ENCODE peak calls at places on chromosomes 11 and 22, in six cellular contexts. U is esophagus squamous epithelium, C is foreskin fibroblast, G is coronary artery, K is hepatocyte, X is WTC11. T is an unnamed sample.

GRCh38 chr11:121596195-121597145 is 143.7 kb upstream of the SORL1-AS1 start:
- DNase-seq in U (no peak), C (peak), G (no peak), K (no peak), X (no peak), T (no peak)

GRCh38 chr11:6414874-6415328 is 4.0 kb downstream of the APBB1 start:
- DNase-seq in U (no peak), C (no peak), G (no peak), K (no peak), X (no peak), T (no peak)

GRCh38 chr22:41517172-41518047 is 26.9 kb downstream of the POLR3H start:
- DNase-seq in U (no peak), C (peak), G (no peak), K (peak), X (peak), T (peak)

GRCh38 chr11:73317373-73317772 is 9.3 kb downstream of the ARHGEF17 start:
- DNase-seq in U (no peak), C (no peak), G (peak), K (no peak), X (no peak), T (no peak)

GRCh38 chr22:31610611-31611010 is 51.4 kb downstream of the PISD start:
- DNase-seq in U (no peak), C (no peak), G (no peak), K (no peak), X (no peak), T (no peak)

GRCh38 chr11:106218096-106218495 is 140.6 kb downstream of the AASDHPPT start:
- DNase-seq in U (no peak), C (no peak), G (no peak), K (no peak), X (no peak), T (no peak)

GRCh38 chr11:83241291-83241946 is 44.7 kb downstream of the CCDC90B start:
- DNase-seq in U (no peak), C (peak), G (no peak), K (peak), X (peak), T (peak)

GRCh38 chr22:40325315-40325714 is 21.0 kb upstream of the ADSL start:
- DNase-seq in U (no peak), C (no peak), G (no peak), K (no peak), X (no peak), T (peak)

GRCh38 chr22:49862408-49862776 is 8.7 kb downstream of the ZBED4 start:
- DNase-seq in U (no peak), C (no peak), G (no peak), K (no peak), X (no peak), T (no peak)

GRCh38 chr11:1518301-1518700 is 31.7 kb upstream of the MOB2 start:
- DNase-seq in U (no peak), C (no peak), G (no peak), K (no peak), X (no peak), T (no peak)

GRCh38 chr11:12286606-12287005 is 90.8 kb upstream of the PARVA start:
- DNase-seq in U (no peak), C (no peak), G (peak), K (no peak), X (no peak), T (no peak)

GRCh38 chr11:12288934-12289666 is 88.3 kb upstream of the PARVA start:
- DNase-seq in U (no peak), C (no peak), G (no peak), K (no peak), X (peak), T (peak)

GRCh38 chr11:12288212-12288933 is 89.0 kb upstream of the PARVA start:
- DNase-seq in U (no peak), C (peak), G (peak), K (peak), X (peak), T (peak)

GRCh38 chr11:12287009-12287373 is 90.4 kb upstream of the PARVA start:
- DNase-seq in U (no peak), C (peak), G (peak), K (peak), X (no peak), T (no peak)

DNA sequence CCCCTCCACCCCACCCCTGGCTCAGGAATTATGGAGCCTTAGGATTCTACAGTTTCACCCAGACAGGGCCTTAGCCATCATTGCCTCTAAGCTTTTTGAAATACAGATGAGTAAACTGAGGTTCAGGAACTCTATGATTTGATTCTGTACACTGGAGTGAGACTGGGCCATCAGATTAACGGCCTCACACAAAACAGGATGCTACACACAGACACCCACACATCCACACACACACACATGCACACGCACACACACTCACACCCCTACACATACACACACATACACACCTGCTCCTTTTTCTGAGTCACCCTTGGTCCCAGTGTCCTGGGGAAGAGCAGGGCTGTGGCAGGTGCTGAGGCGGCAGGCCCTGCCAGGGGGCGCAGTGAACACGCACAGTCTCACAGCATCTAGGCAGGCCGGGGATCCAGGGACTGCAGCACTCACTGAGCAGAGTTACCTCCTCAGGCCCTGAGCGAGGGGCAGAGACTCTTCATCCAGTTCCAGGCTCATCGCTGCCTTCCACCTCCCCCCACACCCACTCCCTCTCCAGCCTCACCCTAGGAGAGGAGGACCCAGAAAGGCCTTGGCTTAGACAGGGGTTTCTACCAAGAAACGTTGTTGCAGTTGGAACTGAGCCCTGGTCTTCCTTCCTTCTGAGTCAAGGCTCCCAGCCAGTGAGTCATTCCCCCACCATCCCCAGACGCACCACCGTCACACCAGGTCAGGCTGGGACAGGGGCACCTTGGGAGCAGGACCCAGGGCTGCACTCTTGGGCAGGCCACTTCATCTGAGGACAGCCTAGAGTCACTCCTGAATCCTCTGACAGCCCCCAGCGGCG is 89.8 kb upstream of the PARVA start:
- DNase-seq in U (no peak), C (peak), G (peak), K (peak), X (peak), T (peak)
- TF ChIP-seq CTCF in U (peak), C (peak), G (peak), K (peak), X (no peak), T (no peak)

GRCh38 chr11:90476442-90477007 is 253.7 kb upstream of the CHORDC1 start:
- DNase-seq in U (no peak), C (no peak), G (no peak), K (peak), X (peak), T (peak)
- TF ChIP-seq CTCF in U (peak), C (no peak), G (no peak), K (peak), X (peak), T (peak)

GRCh38 chr11:68020575-68020974 is 9.9 kb upstream of the NDUFS8 start:
- DNase-seq in U (no peak), C (no peak), G (no peak), K (peak), X (peak), T (no peak)
- TF ChIP-seq CTCF in U (peak), C (peak), G (no peak), K (peak), X (peak), T (no peak)

DNA sequence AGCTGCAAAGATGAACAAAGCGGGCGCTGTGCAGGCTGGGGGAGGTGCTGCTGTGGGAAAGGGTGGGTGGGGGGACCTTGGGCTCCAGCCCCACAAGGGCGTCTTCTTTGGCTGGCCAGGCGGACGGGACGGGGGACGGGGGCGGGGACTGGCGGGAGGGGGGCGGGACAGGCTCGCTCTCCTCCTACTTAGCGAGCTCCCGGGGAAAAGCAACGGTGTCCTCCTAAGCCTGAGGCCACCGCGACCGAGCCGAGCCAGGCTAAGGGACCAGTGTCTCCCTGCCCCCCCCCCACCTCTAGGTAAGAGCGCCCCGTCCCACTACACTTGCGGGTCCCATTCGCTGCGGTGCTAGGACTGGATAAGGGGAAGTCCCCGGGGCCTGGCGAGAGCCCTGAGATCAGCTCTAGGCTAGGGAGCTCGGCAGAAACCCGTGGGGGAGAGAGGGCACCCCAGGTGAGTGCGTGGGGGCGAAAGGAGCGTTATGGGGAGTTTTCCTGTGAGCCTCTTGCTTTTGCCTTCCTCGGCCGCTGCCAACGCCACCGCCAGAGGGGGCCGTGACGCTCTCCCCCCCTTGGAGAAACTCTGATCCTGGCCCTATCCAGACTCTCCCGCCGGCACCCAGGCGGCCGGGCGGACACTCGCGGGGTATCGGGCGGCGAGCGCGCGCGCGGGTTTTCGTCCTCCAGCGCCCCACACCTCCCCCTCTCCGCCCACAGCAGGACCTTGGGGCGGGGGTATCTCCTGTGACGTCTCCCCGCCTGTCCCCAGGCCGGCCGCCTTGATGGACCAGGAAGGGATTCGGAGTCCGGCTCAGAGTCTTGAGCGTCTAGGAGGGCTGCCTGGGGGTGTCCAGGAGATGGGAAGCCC is at the start of gene PHLDB1:
- DNase-seq in U (no peak), C (peak), G (peak), K (peak), X (peak), T (no peak)
- TF ChIP-seq CTCF in U (peak), C (peak), G (no peak), K (peak), X (peak), T (peak)

GRCh38 chr11:134097146-134097545 is 28.3 kb downstream of the JAM3 start:
- DNase-seq in U (no peak), C (no peak), G (no peak), K (no peak), X (no peak), T (no peak)

GRCh38 chr11:134098566-134099184 is 29.8 kb downstream of the JAM3 start:
- DNase-seq in U (no peak), C (no peak), G (no peak), K (peak), X (no peak), T (peak)

GRCh38 chr11:134100171-134100570 is 31.3 kb downstream of the JAM3 start:
- DNase-seq in U (no peak), C (no peak), G (no peak), K (no peak), X (no peak), T (no peak)

GRCh38 chr11:134101292-134101691 is 32.4 kb downstream of the JAM3 start:
- DNase-seq in U (no peak), C (peak), G (no peak), K (no peak), X (no peak), T (no peak)
- TF ChIP-seq CTCF in U (no peak), C (no peak), G (no peak), K (no peak), X (no peak), T (no peak)

DNA sequence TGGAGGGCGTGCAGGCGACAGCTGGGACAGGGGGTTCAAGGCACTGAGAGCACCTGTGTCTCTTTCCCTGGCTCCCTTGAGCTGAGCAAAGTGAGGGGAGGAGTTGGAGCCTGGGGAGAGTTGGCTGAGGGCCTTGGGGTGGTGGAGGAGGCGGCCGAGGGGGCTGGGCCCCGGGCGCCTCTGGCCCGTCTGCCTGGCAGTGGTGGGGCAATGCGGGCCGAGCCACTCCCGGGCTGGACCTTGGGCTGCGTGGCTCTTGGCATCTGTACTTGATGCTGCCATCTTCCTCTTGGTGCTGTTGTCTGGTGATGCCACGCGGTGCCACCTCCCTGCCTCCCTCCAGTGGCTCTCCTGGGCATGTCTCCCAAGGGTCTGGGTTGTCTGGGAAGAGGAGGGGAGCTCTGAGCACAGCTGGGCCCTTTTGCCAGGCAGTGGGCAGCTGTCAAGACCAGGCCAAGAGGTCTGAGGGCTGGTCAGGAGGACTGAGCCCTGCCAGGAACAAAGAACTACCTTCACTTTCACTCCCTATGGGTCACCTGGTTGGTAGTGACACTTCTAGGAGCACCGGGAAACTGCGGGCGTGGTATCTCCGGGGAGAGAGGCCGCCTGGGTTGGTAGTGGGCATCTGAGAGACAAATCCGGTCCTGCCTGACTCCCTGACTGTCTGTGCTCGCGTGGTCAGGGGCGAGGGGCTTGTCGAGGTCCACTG is 1.3 kb downstream of the GRIK4 start:
- DNase-seq in U (no peak), C (no peak), G (peak), K (no peak), X (no peak), T (no peak)
- TF ChIP-seq CTCF in U (no peak), C (no peak), G (no peak), K (no peak), X (no peak), T (no peak)

GRCh38 chr11:18853086-18853720 is 61.6 kb upstream of the PTPN5 start:
- DNase-seq in U (no peak), C (peak), G (no peak), K (peak), X (peak), T (peak)
- TF ChIP-seq CTCF in U (peak), C (peak), G (no peak), K (peak), X (peak), T (peak)

DNA sequence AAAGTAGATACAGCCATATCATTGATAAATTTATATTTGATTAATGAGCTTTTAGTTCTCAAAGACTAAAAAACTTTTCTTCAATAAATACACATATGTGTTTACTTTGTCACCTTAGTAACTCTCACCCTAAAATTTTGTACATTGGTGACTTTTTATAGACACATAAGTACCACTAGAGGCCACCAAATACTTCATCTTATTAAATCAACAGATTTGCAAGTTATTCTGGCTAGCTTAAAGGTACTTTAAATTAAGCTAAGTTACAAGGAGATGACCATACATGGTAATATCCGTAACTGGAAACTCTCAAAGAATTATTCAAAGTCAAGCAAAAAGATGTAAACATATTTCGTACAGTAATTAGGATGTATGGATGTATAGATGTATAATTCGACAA is 112.2 kb downstream of the SBF2 start:
- DNase-seq in U (no peak), C (no peak), G (no peak), K (peak), X (no peak), T (peak)
- TF ChIP-seq CTCF in U (peak), C (no peak), G (no peak), K (peak), X (no peak), T (peak)

GRCh38 chr11:120564573-120565301 is 53.2 kb downstream of the GRIK4 start:
- DNase-seq in U (no peak), C (peak), G (no peak), K (peak), X (peak), T (peak)
- TF ChIP-seq CTCF in U (no peak), C (peak), G (no peak), K (peak), X (no peak), T (peak)

GRCh38 chr11:64765291-64765803 is 5.6 kb upstream of the PYGM start:
- DNase-seq in U (no peak), C (no peak), G (no peak), K (no peak), X (peak), T (no peak)
- TF ChIP-seq CTCF in U (no peak), C (no peak), G (no peak), K (peak), X (no peak), T (peak)